ENCODE peak calls at places on chromosome 18, in four cellular contexts. C is tibial nerve, H is GM23248, T is neural progenitor cell. P is an unnamed sample.

GRCh38 chr18:44681039-44681595 is 429 bp downstream of the SETBP1 start:
- DNase-seq in T (no peak), H (peak), C (no peak), P (no peak)

GRCh38 chr18:57989536-57989935 is 54.5 kb upstream of the NEDD4L start:
- DNase-seq in H (no peak), C (no peak), T (no peak), P (no peak)

GRCh38 chr18:74906189-74906588 is 302.8 kb downstream of the PTGR3 start:
- DNase-seq in H (no peak), T (no peak), C (no peak), P (no peak)

GRCh38 chr18:60984496-60984895 is 348.7 kb upstream of the CDH20 start:
- DNase-seq in C (no peak), H (no peak), T (no peak), P (no peak)

GRCh38 chr18:69725855-69726508 is 221.7 kb downstream of the CD226 start:
- DNase-seq in C (no peak), T (no peak), H (no peak), P (no peak)

GRCh38 chr18:30748541-30748940 is 294.0 kb downstream of the DSC3 start:
- DNase-seq in H (no peak), T (no peak), C (no peak), P (no peak)

GRCh38 chr18:36066001-36066400 is 1.4 kb downstream of the RPRD1A start:
- DNase-seq in H (peak), C (no peak), T (no peak), P (no peak)

GRCh38 chr18:26549103-26549485 is 741 bp upstream of the KCTD1 start:
- DNase-seq in C (peak), H (peak), T (no peak), P (no peak)

GRCh38 chr18:37299471-37300304 is 265.9 kb downstream of the CELF4 start:
- DNase-seq in C (peak), T (no peak), H (peak), P (peak)

GRCh38 chr18:59012815-59013677 is 126.6 kb upstream of the SEC11C start:
- DNase-seq in C (no peak), T (no peak), H (no peak), P (no peak)

GRCh38 chr18:812123-812672 is at the start of gene YES1:
- DNase-seq in H (peak), T (peak), C (peak), P (peak)

GRCh38 chr18:77811510-77811909 is 561.9 kb downstream of the GALR1 start:
- DNase-seq in C (no peak), T (no peak), H (no peak), P (no peak)

GRCh38 chr18:3620146-3621119 is 170.5 kb downstream of the TGIF1 start:
- DNase-seq in C (no peak), H (no peak), T (no peak), P (no peak)

DNA sequence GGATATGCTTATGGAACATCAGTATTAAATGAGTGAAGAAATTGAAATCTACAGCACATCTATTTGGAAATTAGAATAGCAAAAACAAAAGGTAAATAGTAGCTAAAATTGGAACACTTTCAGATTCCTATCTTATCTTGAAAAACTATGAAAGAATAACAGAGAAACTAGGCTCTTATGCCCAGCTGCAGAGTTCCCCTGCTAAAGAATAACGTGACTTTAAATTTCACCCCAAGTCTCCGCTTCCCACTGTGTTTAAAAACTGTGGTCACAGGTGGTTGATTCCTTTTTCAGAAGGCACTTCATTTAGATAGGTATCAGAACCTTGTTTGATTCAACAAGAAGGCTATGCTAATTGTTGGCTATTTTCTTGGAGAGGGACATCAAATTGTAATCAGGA is 30.1 kb downstream of the ARHGAP28 start:
- DNase-seq in T (no peak), C (no peak), H (no peak), P (no peak)
- H3K27ac ChIP-seq in T (no peak), C (no peak), H (no peak), P (no peak)

DNA sequence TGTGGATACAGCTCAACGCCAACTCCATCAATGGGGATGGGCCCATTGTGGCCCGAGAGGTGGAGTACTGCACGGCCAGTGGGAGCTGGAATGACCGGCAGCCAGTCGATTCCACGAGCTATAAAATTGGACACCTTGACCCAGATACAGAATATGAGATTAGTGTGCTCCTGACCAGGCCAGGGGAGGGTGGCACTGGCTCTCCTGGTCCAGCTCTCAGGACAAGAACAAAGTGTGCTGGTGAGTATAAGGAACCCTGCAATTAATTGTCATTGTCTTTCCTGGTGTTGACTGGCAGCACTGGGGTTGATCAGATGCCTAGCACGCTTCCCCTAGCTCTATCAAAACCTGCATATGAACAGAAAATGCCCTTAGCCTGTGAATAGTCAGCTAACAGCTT is 388.1 kb downstream of the PTPRM start:
- DNase-seq in C (no peak), H (no peak), T (no peak), P (no peak)
- H3K27ac ChIP-seq in C (no peak), H (no peak), T (no peak), P (no peak)

GRCh38 chr18:47175283-47175894 is 775 bp downstream of the IER3IP1 start:
- DNase-seq in H (peak), T (peak), C (no peak), P (no peak)

GRCh38 chr18:47168913-47169312 is 7.3 kb downstream of the IER3IP1 start:
- DNase-seq in T (no peak), C (no peak), H (no peak), P (no peak)

GRCh38 chr18:47175895-47176575 is at the start of gene IER3IP1:
- DNase-seq in H (peak), T (peak), C (peak), P (peak)

GRCh38 chr18:47172476-47172875 is 3.7 kb downstream of the IER3IP1 start:
- DNase-seq in H (peak), C (no peak), T (no peak), P (no peak)

GRCh38 chr18:47174545-47175116 is 1.5 kb downstream of the IER3IP1 start:
- DNase-seq in H (peak), T (no peak), C (no peak), P (no peak)
- H3K27ac ChIP-seq in H (peak), T (no peak), C (no peak), P (no peak)

DNA sequence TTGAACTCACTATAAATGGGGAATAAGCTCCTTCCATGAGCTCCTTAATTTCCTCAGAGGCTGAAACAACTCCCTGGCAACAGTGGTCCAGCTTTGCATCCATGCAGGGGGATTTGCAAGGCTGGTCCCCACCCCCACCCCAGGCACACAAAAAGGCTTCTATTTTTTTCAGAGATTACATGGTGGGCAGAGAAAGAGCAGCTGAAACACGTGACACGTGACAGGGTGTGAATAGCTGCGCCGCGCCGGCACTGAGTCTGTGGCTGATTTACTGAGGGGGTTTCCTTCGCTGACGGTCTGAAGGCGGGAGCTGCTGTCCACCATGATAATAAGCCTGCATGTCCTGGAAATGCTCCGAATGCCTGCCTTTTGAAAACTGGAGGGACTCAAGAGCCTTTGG is 50.8 kb upstream of the APCDD1 start:
- DNase-seq in H (no peak), C (no peak), T (peak), P (no peak)
- H3K27ac ChIP-seq in H (no peak), C (peak), T (peak), P (peak)

DNA sequence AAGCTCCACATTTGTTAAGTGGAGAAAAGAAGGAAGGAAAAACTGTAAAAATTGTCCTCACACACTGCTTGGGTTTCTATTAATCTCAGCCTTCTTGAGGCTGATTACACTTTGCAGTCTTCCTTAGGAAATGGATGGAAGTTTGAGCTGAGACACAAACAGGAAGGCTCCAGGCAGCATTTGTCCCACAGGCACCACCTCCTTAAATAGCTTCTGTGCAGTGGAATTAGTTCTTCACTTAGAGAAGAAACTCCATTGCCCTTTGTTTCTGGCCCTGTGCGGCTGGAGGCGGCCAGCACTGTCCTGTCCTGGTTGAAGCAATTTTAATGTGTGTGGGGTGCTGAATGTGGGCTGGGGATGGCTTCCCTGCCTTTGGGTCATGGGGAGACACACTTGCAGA is 44.3 kb downstream of the ARHGAP28 start:
- DNase-seq in C (no peak), H (no peak), T (peak), P (no peak)
- H3K27ac ChIP-seq in C (no peak), H (no peak), T (peak), P (no peak)

DNA sequence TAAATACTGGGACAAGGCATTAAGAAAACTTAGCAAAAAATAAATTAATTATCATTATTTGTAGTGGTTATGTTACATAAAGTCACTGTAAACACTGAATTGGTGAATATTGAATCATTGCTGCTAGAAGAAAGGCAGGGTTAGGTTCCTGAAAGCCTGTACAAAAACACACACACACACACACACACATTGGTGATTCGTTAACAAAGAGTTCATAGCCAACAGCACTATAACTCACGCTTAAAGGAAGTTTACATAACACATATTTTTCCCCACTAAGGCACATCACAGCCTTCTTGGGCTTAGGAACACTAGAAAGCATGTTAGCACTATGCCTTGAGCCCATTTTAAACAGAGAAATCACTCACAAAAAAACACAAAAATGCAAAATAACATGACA is 690.0 kb upstream of the PIK3C3 start:
- DNase-seq in T (no peak), C (no peak), H (no peak), P (no peak)
- H3K27ac ChIP-seq in T (no peak), C (no peak), H (no peak), P (no peak)

GRCh38 chr18:47993409-47993808 is 63.0 kb upstream of the SMAD2 start:
- DNase-seq in C (no peak), H (no peak), T (no peak), P (no peak)
- H3K27ac ChIP-seq in C (no peak), H (no peak), T (no peak), P (no peak)

GRCh38 chr18:33906046-33906445 is 318.7 kb downstream of the NOL4 start:
- DNase-seq in C (no peak), T (no peak), H (no peak), P (no peak)
- H3K27ac ChIP-seq in C (no peak), T (no peak), H (no peak), P (no peak)

GRCh38 chr18:79496237-79496977 is 100.7 kb downstream of the NFATC1 start:
- DNase-seq in C (no peak), T (no peak), H (no peak), P (no peak)
- H3K27ac ChIP-seq in C (no peak), T (no peak), H (no peak), P (no peak)

P was measured in substantia nigra.